ENCODE peak calls at places on chromosomes 4 and X, in ten cellular contexts. G is cardiac muscle cell; L is lower lobe of right lung; I is SJSA1; M is aorta; Q is mammary epithelial cell; R is ascending aorta; J is right cardiac atrium; X is CD8-positive, alpha-beta memory T cell; Y is esophagus squamous epithelium. N is an unnamed sample.

GRCh38 chrX:17403231-17403691 is 28.3 kb downstream of the NHS start:
- DNase-seq in G (no peak), R (no peak), J (no peak), L (no peak), Y (no peak), Q (no peak), X (no peak), M (no peak), I (no peak), N (no peak)

GRCh38 chrX:109252789-109253188 is 229.1 kb downstream of the GUCY2F start:
- DNase-seq in Y (no peak), M (no peak), Q (no peak), R (no peak), G (no peak), J (no peak), I (no peak), L (no peak), X (no peak), N (no peak)

GRCh38 chrX:154002215-154002719 is 17.4 kb downstream of the IRAK1 start:
- DNase-seq in X (no peak), L (peak; percentile 70), G (no peak), J (no peak), Y (no peak), Q (no peak), R (no peak), M (no peak), I (no peak), N (peak; percentile 50)

GRCh38 chr4:24604558-24605214 is 20.3 kb upstream of the DHX15 start:
- DNase-seq in L (no peak), Q (peak; percentile 45), Y (no peak), G (no peak), M (no peak), I (no peak), X (no peak), R (no peak), J (no peak), N (no peak)

GRCh38 chr4:153188966-153189801 is 15.1 kb upstream of the TRIM2 start:
- DNase-seq in I (peak; percentile 44), R (peak; percentile 30), M (no peak), Y (no peak), Q (no peak), X (no peak), L (no peak), G (no peak), J (no peak), N (no peak)

GRCh38 chr4:3637326-3638016 is 105.2 kb upstream of the LRPAP1 start:
- DNase-seq in Q (no peak), M (no peak), L (peak; percentile 40), I (no peak), J (no peak), R (no peak), Y (no peak), G (no peak), X (no peak), N (peak; percentile 55)

GRCh38 chrX:22662776-22663175 is 337.0 kb upstream of the DDX53 start:
- DNase-seq in I (no peak), R (no peak), X (no peak), J (no peak), M (no peak), L (no peak), G (no peak), Q (peak; percentile 42), Y (no peak), N (no peak)

GRCh38 chrX:12771445-12772069 is 19.7 kb upstream of the PRPS2 start:
- DNase-seq in G (peak; percentile 63), M (peak; percentile 78), Y (no peak), Q (no peak), J (peak; percentile 25), L (peak; percentile 78), X (peak; percentile 56), R (no peak), I (no peak), N (peak; percentile 58)

GRCh38 chr4:93828332-93828829 is at the start of gene ATOH1:
- DNase-seq in R (no peak), M (peak; percentile 69), J (peak; percentile 16), L (peak; percentile 44), Q (peak; percentile 17), I (peak; percentile 5), X (no peak), G (peak; percentile 64), Y (no peak), N (peak; percentile 53)

GRCh38 chr4:156815717-156816319 is 155.8 kb downstream of the PDGFC start:
- DNase-seq in L (no peak), Q (no peak), J (no peak), G (no peak), R (no peak), Y (no peak), M (no peak), X (no peak), I (no peak), N (no peak)

GRCh38 chr4:153790962-153791551 is 2.2 kb upstream of the SFRP2 start:
- DNase-seq in Y (no peak), J (no peak), X (peak; percentile 35), L (peak; percentile 53), Q (no peak), M (peak; percentile 85), R (no peak), I (no peak), G (peak; percentile 75), N (peak; percentile 62)

GRCh38 chrX:12076046-12076445 is 62.2 kb upstream of the FRMPD4 start:
- DNase-seq in R (no peak), L (no peak), Y (no peak), M (no peak), G (no peak), X (no peak), I (no peak), Q (peak; percentile 26), J (no peak), N (no peak)

GRCh38 chr4:48180234-48180633 is 46.2 kb upstream of the TXK start:
- DNase-seq in M (no peak), X (no peak), J (no peak), R (no peak), Y (no peak), L (no peak), Q (no peak), I (no peak), G (no peak), N (no peak)

GRCh38 chrX:38166478-38167083 is 54.1 kb downstream of the SRPX start:
- DNase-seq in Q (no peak), R (no peak), J (no peak), X (no peak), L (no peak), Y (no peak), G (peak; percentile 47), M (no peak), I (peak; percentile 27), N (no peak)

GRCh38 chrX:13535371-13535770 is 34.0 kb upstream of the EGFL6 start:
- DNase-seq in Q (no peak), Y (no peak), G (no peak), X (no peak), I (no peak), L (no peak), R (no peak), M (no peak), J (no peak), N (no peak)

DNA sequence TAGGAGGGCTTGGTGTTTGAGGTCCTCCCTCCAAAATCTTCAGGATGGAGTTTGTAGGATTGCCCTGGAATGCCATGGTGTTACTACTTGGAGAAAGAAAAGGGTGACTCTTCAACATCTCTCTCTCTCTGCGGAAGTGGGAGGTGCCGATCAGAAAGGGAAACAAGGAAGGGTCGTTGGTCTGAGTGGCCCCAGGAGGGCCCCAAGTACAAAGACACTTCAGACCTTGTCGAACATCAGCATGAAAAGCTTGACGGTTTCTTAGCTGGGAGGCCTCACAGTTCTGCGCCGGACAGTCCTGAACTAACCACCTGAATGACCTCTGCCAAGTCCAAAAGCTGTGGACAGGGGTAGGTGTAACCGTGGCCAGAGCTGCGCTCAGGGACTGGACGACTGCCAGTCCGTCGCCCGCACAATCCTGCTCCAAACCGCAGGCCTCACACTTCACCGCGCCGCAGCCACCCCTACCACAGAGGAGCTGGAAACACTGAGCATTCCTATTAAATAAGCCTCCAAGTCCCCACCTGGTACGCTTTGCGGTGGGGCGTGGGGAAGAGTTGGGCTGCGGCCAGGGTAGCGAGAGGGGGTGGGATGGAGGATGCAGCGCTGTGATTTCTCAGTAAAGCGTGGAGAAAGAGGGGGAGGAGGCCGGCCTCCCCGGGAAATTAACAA is 540 bp upstream of the GSX2 start:
- DNase-seq in M (no peak), J (no peak), X (no peak), Y (no peak), R (no peak), I (no peak), G (no peak), Q (no peak), L (no peak), N (no peak)
- H3K4me3 ChIP-seq in M (peak overlapping the region; percentile 4), J (peak overlapping the region; percentile 45), X (peak overlapping the region; percentile 36), Y (peak overlapping the region; percentile 62), R (peak overlapping the region; percentile 50), I (peak overlapping the region; percentile 31), G (peak overlapping the region; percentile 23), Q (peak overlapping the region; percentile 47), L (peak overlapping the region; percentile 34), N (peak overlapping the region; percentile 58)

GRCh38 chrX:67050760-67051159 is 411.9 kb upstream of the EDA2R start:
- DNase-seq in X (no peak), I (no peak), R (no peak), M (no peak), L (no peak), J (no peak), Q (no peak), Y (no peak), G (no peak), N (no peak)
- H3K9me3 ChIP-seq in X (no peaks in the 10 kb centered on the region), I (no peaks in the 10 kb centered on the region), R (no peaks in the 10 kb centered on the region), M (no peaks in the 10 kb centered on the region), L (no peaks in the 10 kb centered on the region), J (no peaks in the 10 kb centered on the region), Q (peaks cover 7% of the 10 kb centered on the region), Y (no peaks in the 10 kb centered on the region), G (no peaks in the 10 kb centered on the region), N (no peaks in the 10 kb centered on the region)

DNA sequence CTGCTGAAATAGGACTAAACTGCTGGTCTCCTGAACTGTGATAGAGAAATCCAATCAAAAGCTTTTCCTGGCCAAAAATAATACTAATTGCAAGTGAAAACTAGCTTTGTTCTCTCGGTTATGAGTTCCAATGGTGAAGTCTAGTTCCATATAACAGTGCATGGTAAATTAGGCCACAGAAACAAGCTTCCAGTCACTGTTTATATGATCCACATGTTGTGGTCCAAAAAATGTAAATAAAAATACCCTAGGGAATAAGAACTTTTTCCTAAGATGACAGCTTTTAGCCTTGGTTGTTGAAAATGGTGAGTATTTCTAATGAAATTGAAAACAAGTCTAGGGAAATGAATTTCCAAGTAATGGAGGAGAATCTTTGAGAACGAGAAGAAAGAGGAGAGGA is 26.0 kb downstream of the PALLD start:
- DNase-seq in J (no peak), M (no peak), Y (no peak), Q (no peak), L (no peak), I (no peak), G (no peak), R (no peak), X (no peak), N (no peak)
- H3K4me3 ChIP-seq in J (no peak overlapping the region), M (no peak overlapping the region), Y (no peak overlapping the region), Q (no peak overlapping the region), L (no peak overlapping the region), I (no peak overlapping the region), G (no peak overlapping the region), R (no peak overlapping the region), X (no peak overlapping the region), N (no peak overlapping the region)

DNA sequence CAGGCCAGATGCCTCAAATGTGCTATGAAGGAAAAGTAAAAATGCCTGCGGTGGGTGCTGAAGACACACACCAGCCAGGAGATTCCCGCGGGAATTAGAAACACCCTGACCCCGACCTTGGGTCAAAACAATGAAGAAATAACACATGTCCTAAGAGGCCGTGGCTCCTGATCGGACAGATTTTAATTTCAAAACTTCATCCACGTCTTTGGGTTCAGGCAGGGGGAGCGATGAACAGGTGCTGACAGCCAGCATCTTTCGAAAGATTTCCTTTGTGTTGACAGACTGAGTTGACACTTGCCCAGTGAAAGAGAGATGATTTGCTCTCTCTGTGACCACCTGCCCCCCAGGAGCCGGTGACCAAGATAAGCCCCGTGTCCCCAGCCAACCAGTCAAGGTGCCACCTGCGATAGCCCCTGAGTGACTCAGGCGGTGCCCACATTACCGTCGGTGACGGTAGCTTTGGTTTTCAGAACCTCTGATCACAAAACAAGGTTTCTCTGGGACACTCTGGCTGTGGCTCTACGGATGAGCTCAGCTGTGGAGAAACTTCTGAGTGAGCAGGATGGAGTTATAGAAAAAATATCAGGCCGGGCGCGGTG is 11.0 kb upstream of the IL3RA start:
- DNase-seq in Q (no peak), I (no peak), R (no peak), G (no peak), M (no peak), L (no peak), J (no peak), Y (no peak), X (no peak), N (no peak)
- H3K9me3 ChIP-seq in Q (peaks cover 7% of the 10 kb centered on the region), I (no peaks in the 10 kb centered on the region), R (no peaks in the 10 kb centered on the region), G (no peaks in the 10 kb centered on the region), M (no peaks in the 10 kb centered on the region), L (no peaks in the 10 kb centered on the region), J (no peaks in the 10 kb centered on the region), Y (no peaks in the 10 kb centered on the region), X (no peaks in the 10 kb centered on the region), N (no peaks in the 10 kb centered on the region)